ENCODE peak calls at places on chromosomes 13 and 19, in eight cellular contexts. S is adrenal gland, K is right lobe of liver, W is IMR-90, L is heart left ventricle, D is breast epithelium, J is ovary, T is stomach. U is an unnamed sample. For H3K4me1, the result is how much of the 10 kb centered on the place peaks cover.

GRCh38 chr13:112690242-112690943 is 555 bp downstream of the ATP11A start:
- DNase-seq in S (peak), K (peak), W (peak), L (peak), D (no peak), J (peak), T (peak), U (no peak)

GRCh38 chr13:108302279-108302678 is 32.8 kb downstream of the TNFSF13B start:
- DNase-seq in S (no peak), K (no peak), W (peak), L (no peak), D (no peak), J (no peak), T (no peak), U (no peak)

GRCh38 chr13:51034906-51035305 is 76.2 kb downstream of the C13orf42 start:
- DNase-seq in S (no peak), K (no peak), W (no peak), L (no peak), D (no peak), J (no peak), T (no peak), U (no peak)

GRCh38 chr13:55999709-56000108 is 1141.0 kb upstream of the PRR20A start:
- DNase-seq in S (no peak), K (no peak), W (no peak), L (no peak), D (no peak), J (no peak), T (no peak), U (no peak)

GRCh38 chr19:5880604-5881078 is 10.3 kb upstream of the FUT5 start:
- DNase-seq in S (peak), K (peak), W (peak), L (peak), D (no peak), J (peak), T (no peak), U (no peak)

GRCh38 chr13:64505511-64505910 is 2724.6 kb downstream of the PCDH9 start:
- DNase-seq in S (no peak), K (no peak), W (peak), L (no peak), D (no peak), J (no peak), T (no peak), U (no peak)

GRCh38 chr13:73794755-73795154 is 339.4 kb downstream of the KLF12 start:
- DNase-seq in S (no peak), K (no peak), W (no peak), L (no peak), D (no peak), J (no peak), T (no peak), U (no peak)

GRCh38 chr19:4139614-4140236 is 13.7 kb upstream of the CREB3L3 start:
- DNase-seq in S (peak), K (peak), W (peak), L (peak), D (peak), J (peak), T (peak), U (peak)

GRCh38 chr19:1373534-1374249 is 10.0 kb upstream of the NDUFS7 start:
- DNase-seq in S (peak), K (peak), W (peak), L (peak), D (no peak), J (peak), T (peak), U (no peak)

GRCh38 chr19:57934820-57935665 is at the start of gene ZNF418:
- DNase-seq in S (peak), K (peak), W (peak), L (peak), D (peak), J (peak), T (peak), U (no peak)

GRCh38 chr13:42832341-42833153 is 51.2 kb downstream of the FAM216B start:
- DNase-seq in S (peak), K (peak), W (peak), L (peak), D (no peak), J (peak), T (peak), U (no peak)

GRCh38 chr13:75806101-75806500 is 170.0 kb downstream of the LMO7 start:
- DNase-seq in S (no peak), K (no peak), W (peak), L (peak), D (no peak), J (no peak), T (no peak), U (no peak)

GRCh38 chr13:111007209-111007608 is 92.3 kb upstream of the ANKRD10 start:
- DNase-seq in S (no peak), K (no peak), W (no peak), L (no peak), D (no peak), J (no peak), T (no peak), U (no peak)

GRCh38 chr19:38975214-38975860 is at the start of gene FBXO17:
- DNase-seq in S (peak), K (peak), W (peak), L (peak), D (peak), J (peak), T (peak), U (peak)

GRCh38 chr19:3236272-3236671 is 11.8 kb downstream of the CELF5 start:
- DNase-seq in S (no peak), K (no peak), W (no peak), L (no peak), D (no peak), J (no peak), T (no peak), U (no peak)

GRCh38 chr13:23349127-23349897 is 84.2 kb downstream of the SACS start:
- DNase-seq in S (no peak), K (no peak), W (no peak), L (no peak), D (no peak), J (no peak), T (no peak), U (no peak)

GRCh38 chr19:48169585-48169973 is 565 bp downstream of the LIG1 start:
- DNase-seq in S (peak), K (peak), W (peak), L (peak), D (peak), J (peak), T (peak), U (peak)

GRCh38 chr13:22883961-22884360 is 296.8 kb upstream of the SGCG start:
- DNase-seq in S (no peak), K (no peak), W (no peak), L (no peak), D (no peak), J (no peak), T (no peak), U (no peak)

GRCh38 chr13:30376426-30377311 is 45.6 kb upstream of the UBE2L5 start:
- DNase-seq in S (no peak), K (no peak), W (no peak), L (no peak), D (no peak), J (no peak), T (peak), U (no peak)

GRCh38 chr19:18995804-18996241 is 37.5 kb downstream of the SUGP2 start:
- DNase-seq in S (peak), K (no peak), W (peak), L (peak), D (no peak), J (peak), T (peak), U (no peak)

GRCh38 chr13:26600345-26600761 is 42.9 kb downstream of the WASF3 start:
- DNase-seq in S (no peak), K (no peak), W (peak), L (no peak), D (no peak), J (no peak), T (no peak), U (peak)

GRCh38 chr13:30158774-30159445 is 148.4 kb downstream of the KATNAL1 start:
- DNase-seq in S (peak), K (no peak), W (peak), L (no peak), D (no peak), J (peak), T (peak), U (peak)

GRCh38 chr13:73365681-73366080 is 306.9 kb downstream of the KLF5 start:
- DNase-seq in S (no peak), K (no peak), W (no peak), L (no peak), D (no peak), J (no peak), T (no peak), U (no peak)

GRCh38 chr19:41366089-41366488 is 2.1 kb upstream of the B9D2 start:
- DNase-seq in S (no peak), K (no peak), W (no peak), L (no peak), D (no peak), J (no peak), T (no peak), U (no peak)

GRCh38 chr13:99157046-99157445 is 43.6 kb upstream of the UBAC2 start:
- DNase-seq in S (no peak), K (no peak), W (no peak), L (no peak), D (no peak), J (no peak), T (no peak), U (no peak)

GRCh38 chr19:14135985-14136508 is 342 bp downstream of the ASF1B start:
- DNase-seq in S (no peak), K (no peak), W (no peak), L (no peak), D (no peak), J (no peak), T (no peak), U (no peak)

GRCh38 chr19:14136509-14137281 is at the start of gene ASF1B:
- DNase-seq in S (peak), K (peak), W (peak), L (peak), D (peak), J (peak), T (peak), U (peak)

GRCh38 chr19:14139944-14140343 is 3.6 kb upstream of the ASF1B start:
- DNase-seq in S (peak), K (no peak), W (no peak), L (peak), D (no peak), J (no peak), T (no peak), U (no peak)

GRCh38 chr19:14138576-14139265 is 2.3 kb upstream of the ASF1B start:
- DNase-seq in S (no peak), K (no peak), W (peak), L (peak), D (no peak), J (no peak), T (no peak), U (no peak)

GRCh38 chr19:14135355-14135754 is 1.0 kb downstream of the ASF1B start:
- DNase-seq in S (no peak), K (no peak), W (no peak), L (no peak), D (no peak), J (no peak), T (no peak), U (no peak)
- H3K4me1 ChIP-seq in S (under half), K (under half), W (under half), L (under half), D (under half), J (under half), T (under half), U (under half)

DNA sequence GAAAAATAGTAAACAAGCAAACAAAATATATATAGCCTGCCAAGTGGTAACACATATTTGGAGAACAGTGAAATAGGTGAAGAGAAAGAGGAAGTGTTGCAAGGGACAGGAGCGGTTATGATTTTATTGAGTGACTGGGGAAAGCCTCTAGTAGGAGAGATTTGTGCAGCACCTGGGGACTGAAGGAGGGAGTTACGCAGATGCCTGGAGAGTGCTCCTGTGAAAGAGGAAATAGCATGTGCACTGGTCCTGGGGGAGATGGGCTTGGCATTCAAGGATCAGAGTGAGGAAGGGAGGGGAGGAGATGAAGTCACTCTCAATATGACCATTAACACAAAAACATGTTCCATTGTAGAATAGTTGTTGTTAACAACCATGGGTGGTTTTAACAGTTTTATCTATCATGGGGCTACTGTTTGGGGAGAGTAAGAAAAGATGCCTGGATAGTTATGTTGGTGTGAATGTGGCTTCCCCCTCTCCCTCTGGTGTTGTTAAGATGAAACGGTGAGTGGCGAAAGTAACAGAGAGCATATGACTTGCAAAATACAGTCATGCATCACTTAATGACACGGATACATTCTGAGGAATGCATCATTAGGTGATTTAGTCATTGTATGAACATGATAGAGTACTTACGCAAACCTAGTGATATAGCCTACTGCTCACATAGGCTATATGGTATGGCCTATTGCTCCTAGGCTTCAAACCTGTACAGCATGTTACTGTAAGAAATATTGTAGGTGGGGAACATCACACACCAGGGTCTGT is 251.7 kb upstream of the ARGLU1 start:
- DNase-seq in S (no peak), K (no peak), W (no peak), L (no peak), D (no peak), J (no peak), T (no peak), U (no peak)
- TF ChIP-seq POLR2A in S (no peak), K (no peak), W (no peak), L (no peak), D (no peak), J (no peak), T (no peak), U (no peak)

GRCh38 chr19:17974551-17974950 is 7.6 kb downstream of the KCNN1 start:
- DNase-seq in S (no peak), K (no peak), W (no peak), L (no peak), D (no peak), J (no peak), T (no peak), U (no peak)
- H3K4me1 ChIP-seq in S (under half), K (under half), W (under half), L (under half), D (under half), J (under half), T (under half), U (under half)

DNA sequence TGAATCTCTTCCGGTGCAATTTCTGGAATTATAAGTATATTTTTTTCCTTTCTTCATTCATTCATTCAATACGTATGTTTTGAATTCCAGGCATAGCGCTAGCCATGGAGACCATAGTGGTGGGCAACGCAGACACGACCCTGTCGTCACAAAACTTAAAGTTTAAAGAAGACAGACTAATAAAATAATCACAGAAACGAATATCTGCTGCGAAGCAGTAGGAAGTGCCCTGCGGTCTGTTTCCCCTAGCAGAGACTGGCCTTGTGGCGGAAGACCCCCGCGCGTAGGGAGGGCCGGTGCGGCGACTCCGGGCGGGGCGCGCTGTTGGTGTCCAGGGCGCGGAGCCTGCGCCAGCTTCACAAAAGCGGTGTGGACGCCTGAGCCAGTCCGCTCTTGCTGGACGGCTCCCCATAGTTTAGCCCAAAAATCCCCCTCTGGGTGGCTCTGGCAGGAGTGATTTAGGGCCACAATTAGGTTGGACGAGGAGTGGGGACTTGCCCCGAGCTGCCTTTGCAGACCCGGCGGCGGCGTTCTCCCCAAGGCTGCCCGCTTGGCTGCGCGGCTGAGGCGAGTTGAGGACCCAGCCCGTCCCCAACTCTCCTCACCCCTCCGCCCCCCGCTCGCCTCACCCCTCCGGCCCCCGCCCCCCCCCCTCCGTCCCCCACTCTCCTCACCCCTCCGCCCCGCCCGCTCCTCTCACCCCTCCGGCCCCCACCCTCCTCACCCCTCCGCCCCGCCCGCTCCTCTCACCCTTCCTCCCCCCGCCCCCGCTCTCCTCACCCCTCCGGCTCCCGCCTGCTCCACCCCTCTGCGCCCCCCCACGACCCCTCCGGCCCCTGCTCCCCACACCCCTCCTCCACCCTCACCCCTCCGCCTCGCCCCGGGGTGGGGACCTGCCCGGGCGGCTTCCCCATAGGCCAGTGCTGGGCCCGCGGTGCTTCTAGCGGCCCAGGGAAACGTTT is 14.2 kb upstream of the LATS2 start:
- DNase-seq in S (no peak), K (no peak), W (no peak), L (peak), D (no peak), J (peak), T (peak), U (peak)
- TF ChIP-seq POLR2A in S (no peak), K (no peak), W (no peak), L (no peak), D (no peak), J (no peak), T (no peak), U (no peak)

GRCh38 chr19:16688084-16688483 is 27.1 kb downstream of the TMEM38A start:
- DNase-seq in S (no peak), K (no peak), W (no peak), L (no peak), D (no peak), J (no peak), T (no peak), U (no peak)
- H3K4me1 ChIP-seq in S (under half), K (under half), W (under half), L (under half), D (under half), J (under half), T (under half), U (under half)

GRCh38 chr13:44764334-44764733 is 188.2 kb upstream of the TSC22D1 start:
- DNase-seq in S (peak), K (no peak), W (no peak), L (no peak), D (no peak), J (no peak), T (peak), U (no peak)
- TF ChIP-seq POLR2A in S (no peak), K (no peak), W (no peak), L (no peak), D (no peak), J (no peak), T (no peak), U (no peak)

GRCh38 chr13:46617382-46617781 is 64.4 kb downstream of the LRCH1 start:
- DNase-seq in S (no peak), K (no peak), W (peak), L (no peak), D (no peak), J (no peak), T (no peak), U (no peak)

GRCh38 chr13:46613409-46614049 is 60.6 kb downstream of the LRCH1 start:
- DNase-seq in S (no peak), K (no peak), W (peak), L (no peak), D (no peak), J (no peak), T (no peak), U (no peak)

GRCh38 chr13:46612258-46612657 is 59.3 kb downstream of the LRCH1 start:
- DNase-seq in S (no peak), K (no peak), W (no peak), L (no peak), D (no peak), J (no peak), T (no peak), U (no peak)

GRCh38 chr13:46615888-46616531 is 63.0 kb downstream of the LRCH1 start:
- DNase-seq in S (no peak), K (no peak), W (peak), L (no peak), D (no peak), J (no peak), T (no peak), U (no peak)

DNA sequence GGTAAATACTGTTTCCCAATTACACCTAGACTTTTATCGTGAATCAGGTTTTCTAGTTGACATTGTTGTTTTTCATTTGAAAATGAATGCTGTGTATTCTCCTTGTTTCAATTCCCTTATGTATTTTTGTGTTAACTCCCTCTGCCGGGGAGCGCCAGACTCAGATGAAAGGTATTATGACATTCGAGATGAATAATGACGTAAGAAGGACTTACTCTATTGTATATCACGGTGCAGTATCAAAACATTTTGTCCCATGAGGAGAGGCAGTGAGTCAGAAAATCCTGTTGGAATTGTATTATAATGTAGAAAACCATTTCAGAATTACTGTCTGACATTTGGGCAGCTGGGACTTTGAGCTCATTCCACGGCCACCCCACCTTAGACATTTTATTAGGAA is 61.6 kb downstream of the LRCH1 start:
- DNase-seq in S (no peak), K (no peak), W (peak), L (no peak), D (no peak), J (no peak), T (no peak), U (no peak)
- H3K4me1 ChIP-seq in S (under half), K (under half), W (under half), L (under half), D (under half), J (under half), T (half or more), U (under half)

GRCh38 chr19:34134190-34135032 is 37.9 kb upstream of the LSM14A start:
- DNase-seq in S (peak), K (peak), W (peak), L (peak), D (peak), J (peak), T (peak), U (peak)
- TF ChIP-seq POLR2A in S (peak), K (peak), W (no peak), L (no peak), D (peak), J (peak), T (no peak), U (peak)

U was measured in tibial nerve.